ENCODE peak calls at places on chromosomes 11 and 22, in eight cellular contexts. A is A549, I is neural progenitor cell, D is cardiac muscle cell, T is heart right ventricle, Z is fibroblast of lung, J is testis, K is GM23338. C is an unnamed sample. For H3K4me1, the result is how much of the 10 kb centered on the place peaks cover.

GRCh38 chr11:65047581-65048422 is 6.8 kb downstream of the SAC3D1 start:
- DNase-seq in A (no peak), I (no peak), D (no peak), T (no peak), Z (peak), J (peak), K (peak), C (no peak)

GRCh38 chr22:25202290-25202921 is 2.7 kb downstream of the CRYBB3 start:
- DNase-seq in A (peak), I (peak), D (peak), T (peak), Z (peak), J (peak), K (peak), C (peak)

GRCh38 chr22:22450343-22450839 is 58.2 kb downstream of the ZNF280B start:
- DNase-seq in A (no peak), I (no peak), D (no peak), T (peak), Z (no peak), J (peak), K (no peak), C (peak)

GRCh38 chr11:46105902-46106301 is 15.4 kb downstream of the PHF21A start:
- DNase-seq in A (no peak), I (no peak), D (no peak), T (no peak), Z (no peak), J (no peak), K (no peak), C (no peak)

GRCh38 chr11:46391578-46392420 is at the start of gene CHRM4:
- DNase-seq in A (peak), I (peak), D (peak), T (no peak), Z (peak), J (peak), K (peak), C (no peak)

GRCh38 chr22:49154433-49154832 is 673.2 kb downstream of the BRD1 start:
- DNase-seq in A (no peak), I (no peak), D (no peak), T (no peak), Z (no peak), J (no peak), K (no peak), C (no peak)

GRCh38 chr11:79097279-79097875 is 343.5 kb downstream of the TENM4 start:
- DNase-seq in A (no peak), I (no peak), D (no peak), T (no peak), Z (peak), J (peak), K (no peak), C (no peak)

GRCh38 chr22:31106001-31106571 is 1.3 kb downstream of the SELENOM start:
- DNase-seq in A (no peak), I (no peak), D (no peak), T (peak), Z (no peak), J (no peak), K (no peak), C (no peak)

GRCh38 chr11:96001037-96001436 is 77.1 kb upstream of the MTMR2 start:
- DNase-seq in A (no peak), I (no peak), D (no peak), T (peak), Z (peak), J (peak), K (no peak), C (peak)

GRCh38 chr11:129866328-129866727 is 29.1 kb downstream of the NFRKB start:
- DNase-seq in A (no peak), I (peak), D (peak), T (no peak), Z (no peak), J (no peak), K (no peak), C (peak)

GRCh38 chr11:19467904-19468303 is 227.2 kb upstream of the E2F8 start:
- DNase-seq in A (no peak), I (no peak), D (no peak), T (no peak), Z (no peak), J (no peak), K (no peak), C (no peak)

GRCh38 chr11:63491614-63492372 is 826 bp upstream of the PLAAT5 start:
- DNase-seq in A (no peak), I (peak), D (no peak), T (no peak), Z (peak), J (peak), K (peak), C (no peak)

GRCh38 chr22:22748297-22748743 is 103.9 kb downstream of the GGTLC2 start:
- DNase-seq in A (no peak), I (peak), D (no peak), T (peak), Z (peak), J (peak), K (peak), C (peak)

GRCh38 chr22:45268958-45269844 is 15.5 kb upstream of the UPK3A start:
- DNase-seq in A (peak), I (peak), D (peak), T (peak), Z (peak), J (peak), K (peak), C (peak)

GRCh38 chr11:17077240-17077519 is 287 bp downstream of the RPS13 start:
- DNase-seq in A (peak), I (no peak), D (peak), T (no peak), Z (no peak), J (no peak), K (no peak), C (no peak)

GRCh38 chr11:17076517-17077239 is 789 bp downstream of the RPS13 start:
- DNase-seq in A (no peak), I (no peak), D (peak), T (no peak), Z (peak), J (peak), K (no peak), C (no peak)

GRCh38 chr11:17077520-17078401 is at the start of gene RPS13:
- DNase-seq in A (peak), I (peak), D (peak), T (peak), Z (peak), J (peak), K (peak), C (peak)

GRCh38 chr11:17073370-17074027 is 4.0 kb downstream of the RPS13 start:
- DNase-seq in A (no peak), I (no peak), D (no peak), T (no peak), Z (no peak), J (no peak), K (no peak), C (no peak)

GRCh38 chr11:17075506-17075905 is 2.0 kb downstream of the RPS13 start:
- DNase-seq in A (no peak), I (no peak), D (no peak), T (no peak), Z (no peak), J (no peak), K (no peak), C (no peak)
- H3K4me3 ChIP-seq in A (peak), I (peak), D (no peak), T (peak), Z (no peak), J (no peak), K (peak), C (no peak)

GRCh38 chr11:107576497-107577086 is 11.1 kb upstream of the ALKBH8 start:
- DNase-seq in A (peak), I (peak), D (peak), T (peak), Z (peak), J (peak), K (peak), C (peak)
- TF ChIP-seq CTCF in A (peak), I (peak), D (peak), T (peak), Z (peak), J (peak), K (peak), C (no peak)

DNA sequence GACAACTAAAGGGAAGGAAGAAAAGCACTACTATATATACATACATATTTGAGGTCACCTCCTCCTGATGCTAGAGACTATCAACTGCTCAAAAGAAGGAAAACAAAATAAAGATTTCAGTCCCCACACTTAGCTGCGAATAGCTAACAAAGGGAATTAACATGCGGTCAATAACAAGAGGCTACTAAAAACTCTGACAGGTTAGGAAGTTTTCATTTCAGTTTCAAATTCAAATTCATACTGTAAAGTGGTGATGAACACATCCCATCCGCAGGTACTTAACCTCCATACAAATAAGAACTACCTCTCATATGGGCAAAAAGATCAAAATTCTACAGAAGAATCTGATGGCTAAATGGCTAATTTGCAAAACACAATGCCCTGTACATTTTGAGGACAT is 2.6 kb downstream of the NAP1L4 start:
- DNase-seq in A (no peak), I (no peak), D (no peak), T (no peak), Z (no peak), J (no peak), K (no peak), C (no peak)
- H3K4me1 ChIP-seq in A (under half), I (under half), D (under half), T (half or more), Z (under half), J (under half), K (under half), C (under half)

GRCh38 chr11:119317592-119318239 is 786 bp upstream of the MCAM start:
- DNase-seq in A (no peak), I (no peak), D (no peak), T (no peak), Z (no peak), J (no peak), K (no peak), C (no peak)

GRCh38 chr11:119318240-119319135 is 1.6 kb upstream of the MCAM start:
- DNase-seq in A (no peak), I (peak), D (peak), T (peak), Z (peak), J (no peak), K (peak), C (no peak)

GRCh38 chr11:119315139-119316016 is 1.6 kb downstream of the MCAM start:
- DNase-seq in A (no peak), I (peak), D (peak), T (peak), Z (peak), J (no peak), K (peak), C (peak)

GRCh38 chr11:119316017-119316728 is 757 bp downstream of the MCAM start:
- DNase-seq in A (no peak), I (peak), D (peak), T (peak), Z (peak), J (no peak), K (no peak), C (peak)

GRCh38 chr11:119316729-119317591 is at the start of gene MCAM:
- DNase-seq in A (no peak), I (peak), D (peak), T (peak), Z (peak), J (no peak), K (peak), C (no peak)
- H3K4me3 ChIP-seq in A (peak), I (peak), D (peak), T (peak), Z (peak), J (peak), K (peak), C (no peak)

DNA sequence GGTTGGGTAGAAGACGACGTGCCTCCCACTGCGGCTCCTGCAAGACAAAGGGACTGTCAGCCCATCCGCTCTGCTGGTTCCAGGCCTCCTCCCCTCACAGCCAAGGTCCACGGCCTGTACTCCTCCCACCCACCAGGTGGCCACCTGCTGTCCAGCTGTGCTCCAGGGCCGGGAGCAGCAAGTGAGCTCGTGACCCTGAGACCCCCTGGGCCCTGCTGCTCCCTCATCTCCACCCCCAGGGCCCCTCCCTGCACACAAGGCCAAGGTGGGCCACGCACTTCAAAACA is 27.4 kb downstream of the TSPAN4 start:
- DNase-seq in A (no peak), I (no peak), D (no peak), T (no peak), Z (no peak), J (no peak), K (peak), C (no peak)
- TF ChIP-seq CTCF in A (no peak), I (no peak), D (peak), T (no peak), Z (no peak), J (no peak), K (no peak), C (peak)

GRCh38 chr11:78040691-78041379 is 17.8 kb upstream of the KCTD14 start:
- DNase-seq in A (no peak), I (no peak), D (no peak), T (no peak), Z (no peak), J (no peak), K (peak), C (peak)

GRCh38 chr11:78039391-78039918 is 16.4 kb upstream of the KCTD14 start:
- DNase-seq in A (no peak), I (no peak), D (no peak), T (no peak), Z (no peak), J (no peak), K (no peak), C (no peak)

GRCh38 chr11:78042858-78043257 is 19.8 kb upstream of the KCTD14 start:
- DNase-seq in A (no peak), I (no peak), D (no peak), T (no peak), Z (no peak), J (no peak), K (no peak), C (no peak)

GRCh38 chr11:78039919-78040671 is 17.0 kb upstream of the KCTD14 start:
- DNase-seq in A (peak), I (no peak), D (peak), T (peak), Z (peak), J (peak), K (no peak), C (peak)

DNA sequence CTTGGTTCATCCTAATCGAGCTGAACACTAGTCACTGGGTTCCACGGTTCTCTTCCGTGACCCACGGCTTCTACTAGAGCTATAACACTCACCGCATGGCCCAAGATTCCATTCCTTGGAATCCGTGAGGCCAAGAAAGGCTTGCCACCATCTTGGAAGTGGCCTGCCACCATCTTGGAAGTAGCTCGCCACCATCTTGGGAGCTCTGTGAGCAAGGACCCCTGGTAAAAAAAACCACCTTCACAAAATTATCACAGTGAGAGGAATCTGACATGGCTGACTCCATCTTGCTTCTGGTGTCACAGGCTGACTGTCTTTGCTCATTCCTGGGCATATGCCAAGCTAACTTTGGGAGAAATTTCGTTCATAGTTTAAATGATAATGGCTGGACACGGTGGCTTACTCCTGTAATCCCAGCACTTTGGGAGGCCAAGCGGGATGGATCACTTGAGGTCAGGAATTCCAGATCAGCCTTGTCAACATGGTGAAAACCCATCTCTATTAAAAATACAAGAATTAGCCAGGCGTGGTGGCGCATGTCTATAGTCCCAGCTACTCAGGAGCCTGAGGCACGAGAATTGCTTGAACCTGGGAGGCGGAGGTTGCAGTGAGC is 18.9 kb upstream of the KCTD14 start:
- DNase-seq in A (no peak), I (no peak), D (no peak), T (no peak), Z (no peak), J (no peak), K (no peak), C (peak)
- H3K4me1 ChIP-seq in A (under half), I (under half), D (under half), T (under half), Z (under half), J (under half), K (under half), C (under half)

GRCh38 chr11:59158206-59159068 is 13.5 kb upstream of the DTX4 start:
- DNase-seq in A (peak), I (peak), D (peak), T (peak), Z (peak), J (peak), K (peak), C (peak)
- H3K4me3 ChIP-seq in A (no peak), I (no peak), D (no peak), T (no peak), Z (no peak), J (no peak), K (no peak), C (no peak)

C was measured in thyroid gland.